ENCODE peak calls at places on chromosomes 2 and 18, in four cellular contexts. G is stimulated activated CD4-positive, alpha-beta T cell treated with anti-CD3 and anti-CD28 coated beads, TNF-alpha, amount 100 ng/mL, for 1 hour; Q is lower leg skin; K is NCI-H69. P is an unnamed sample.

GRCh38 chr18:45671366-45671765 is 52.6 kb upstream of the SLC14A1 start:
- DNase-seq in G (no peak), Q (no peak), K (no peak), P (no peak)

GRCh38 chr2:38120829-38121228 is 44.9 kb upstream of the CYP1B1 start:
- DNase-seq in G (no peak), Q (no peak), K (no peak), P (no peak)

GRCh38 chr2:64730551-64731305 is 77.0 kb upstream of the SERTAD2 start:
- DNase-seq in G (no peak), Q (peak; percentile 83), K (peak; percentile 84), P (peak; percentile 50)

GRCh38 chr18:22032392-22032961 is 136.9 kb upstream of the GATA6 start:
- DNase-seq in G (no peak), Q (no peak), K (no peak), P (no peak)

GRCh38 chr2:159063677-159064076 is 95.2 kb downstream of the TANC1 start:
- DNase-seq in G (no peak), Q (no peak), K (no peak), P (no peak)

GRCh38 chr2:41990688-41991087 is 57.1 kb upstream of the PKDCC start:
- DNase-seq in G (no peak), Q (no peak), K (no peak), P (no peak)

GRCh38 chr2:72863046-72863445 is 24.2 kb upstream of the SPR start:
- DNase-seq in G (no peak), Q (no peak), K (no peak), P (no peak)

GRCh38 chr2:176118606-176119370 is 2.2 kb downstream of the HOXD10 start:
- DNase-seq in G (no peak), Q (no peak), K (no peak), P (no peak)

GRCh38 chr2:24222946-24223345 is 48.1 kb downstream of the FAM228A start:
- DNase-seq in G (no peak), Q (no peak), K (no peak), P (no peak)

GRCh38 chr2:71606244-71606643 is 152.9 kb downstream of the DYSF start:
- DNase-seq in G (no peak), Q (no peak), K (no peak), P (no peak)

GRCh38 chr2:232421189-232421785 is 14.6 kb downstream of the ALPG start:
- DNase-seq in G (no peak), Q (no peak), K (no peak), P (no peak)

GRCh38 chr2:202215179-202215578 is 23.2 kb downstream of the SUMO1 start:
- DNase-seq in G (no peak), Q (no peak), K (no peak), P (no peak)

GRCh38 chr2:58730764-58731487 is 489.8 kb upstream of the FANCL start:
- DNase-seq in G (no peak), Q (no peak), K (peak; percentile 2), P (no peak)

GRCh38 chr2:119468154-119468955 is 36.7 kb downstream of the TMEM37 start:
- DNase-seq in G (no peak), Q (no peak), K (no peak), P (no peak)

GRCh38 chr2:101030866-101031554 is 28.9 kb downstream of the RPL31 start:
- DNase-seq in G (no peak), Q (no peak), K (no peak), P (no peak)

GRCh38 chr2:156456616-156457015 is 20.4 kb downstream of the GPD2 start:
- DNase-seq in G (no peak), Q (no peak), K (no peak), P (no peak)

P was measured in CD4-positive, alpha-beta memory T cell.